ENCODE peak calls at places on chromosome 16, in four cellular contexts. L, J, Q and I are unnamed samples.
A peak's percentile ranks its signal among the peaks of the same experiment; 100 is the strongest.

GRCh38 chr16:8675183-8676159 is 1.1 kb downstream of the ABAT start:
- DNase-seq in L (peak; percentile 53), J (no peak), Q (no peak), I (no peak)

GRCh38 chr16:48157302-48157701 is 1.5 kb upstream of the ABCC12 start:
- DNase-seq in L (no peak), J (no peak), Q (no peak), I (no peak)

GRCh38 chr16:80899804-80900592 is 95.6 kb upstream of the CDYL2 start:
- DNase-seq in L (peak; percentile 96), J (peak; percentile 39), Q (peak; percentile 83), I (no peak)

GRCh38 chr16:8958344-8958808 is 5.3 kb downstream of the USP7 start:
- DNase-seq in L (peak; percentile 32), J (peak; percentile 52), Q (no peak), I (no peak)

GRCh38 chr16:81445143-81445922 is 725 bp downstream of the CMIP start:
- DNase-seq in L (peak; percentile 62), J (peak; percentile 50), Q (no peak), I (peak; percentile 66)

GRCh38 chr16:14309906-14310305 is 238.8 kb downstream of the MRTFB start:
- DNase-seq in L (no peak), J (no peak), Q (no peak), I (no peak)

GRCh38 chr16:53090271-53090590 is 35.4 kb downstream of the CHD9 start:
- DNase-seq in L (no peak), J (no peak), Q (no peak), I (no peak)

GRCh38 chr16:56279132-56279531 is 87.8 kb downstream of the GNAO1 start:
- DNase-seq in L (no peak), J (peak; percentile 35), Q (no peak), I (peak; percentile 19)

GRCh38 chr16:56389554-56389953 is 35.8 kb downstream of the AMFR start:
- DNase-seq in L (no peak), J (no peak), Q (no peak), I (no peak)

GRCh38 chr16:70399951-70400350 is 38.9 kb downstream of the ST3GAL2 start:
- DNase-seq in L (no peak), J (no peak), Q (no peak), I (no peak)

GRCh38 chr16:89152831-89153700 is 18.5 kb upstream of the CDH15 start:
- DNase-seq in L (no peak), J (no peak), Q (no peak), I (no peak)

GRCh38 chr16:70694088-70694487 is 8.2 kb upstream of the MTSS2 start:
- DNase-seq in L (no peak), J (peak; percentile 41), Q (no peak), I (peak; percentile 81)

GRCh38 chr16:55282441-55282840 is 41.6 kb upstream of the IRX6 start:
- DNase-seq in L (no peak), J (no peak), Q (no peak), I (no peak)

GRCh38 chr16:64627288-64627687 is 494.6 kb downstream of the CDH11 start:
- DNase-seq in L (no peak), J (no peak), Q (no peak), I (no peak)

GRCh38 chr16:64615647-64616280 is 506.1 kb downstream of the CDH11 start:
- DNase-seq in L (peak; percentile 26), J (no peak), Q (peak; percentile 26), I (no peak)

GRCh38 chr16:64626771-64627170 is 495.1 kb downstream of the CDH11 start:
- DNase-seq in L (no peak), J (no peak), Q (no peak), I (no peak)

DNA sequence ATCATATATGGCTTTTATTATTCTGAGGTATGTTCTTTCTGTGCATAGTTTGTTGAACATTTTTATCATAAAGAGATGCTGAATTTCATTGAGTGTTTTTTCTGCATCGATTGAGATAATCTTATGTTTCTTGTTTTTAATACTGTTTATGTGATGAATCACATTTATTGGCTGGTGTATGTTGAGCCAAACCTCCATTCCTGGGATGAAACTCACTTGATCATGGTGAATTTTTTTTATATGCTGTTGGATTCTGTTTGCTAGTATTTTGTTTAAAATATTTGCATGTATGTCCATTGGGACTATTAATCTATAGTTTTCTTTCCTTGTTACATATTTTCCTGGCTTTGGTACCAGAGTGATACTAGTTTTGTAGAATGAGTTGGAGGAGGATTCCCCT is 500.2 kb downstream of the CDH11 start:
- DNase-seq in L (no peak), J (no peak), Q (no peak), I (no peak)
- H3K9me3 ChIP-seq in L (no peaks in the 10 kb centered on the region), J (no peaks in the 10 kb centered on the region), Q (no peaks in the 10 kb centered on the region), I (no peaks in the 10 kb centered on the region)

GRCh38 chr16:57797526-57798266 is 4.6 kb downstream of the KIFC3 start:
- DNase-seq in L (peak; percentile 91), J (no peak), Q (no peak), I (peak; percentile 96)

GRCh38 chr16:57794849-57795430 is 7.4 kb downstream of the KIFC3 start:
- DNase-seq in L (no peak), J (no peak), Q (no peak), I (no peak)

GRCh38 chr16:57798267-57798810 is 4.0 kb downstream of the KIFC3 start:
- DNase-seq in L (no peak), J (no peak), Q (no peak), I (no peak)

GRCh38 chr16:57797216-57797525 is 5.1 kb downstream of the KIFC3 start:
- DNase-seq in L (no peak), J (no peak), Q (no peak), I (no peak)

DNA sequence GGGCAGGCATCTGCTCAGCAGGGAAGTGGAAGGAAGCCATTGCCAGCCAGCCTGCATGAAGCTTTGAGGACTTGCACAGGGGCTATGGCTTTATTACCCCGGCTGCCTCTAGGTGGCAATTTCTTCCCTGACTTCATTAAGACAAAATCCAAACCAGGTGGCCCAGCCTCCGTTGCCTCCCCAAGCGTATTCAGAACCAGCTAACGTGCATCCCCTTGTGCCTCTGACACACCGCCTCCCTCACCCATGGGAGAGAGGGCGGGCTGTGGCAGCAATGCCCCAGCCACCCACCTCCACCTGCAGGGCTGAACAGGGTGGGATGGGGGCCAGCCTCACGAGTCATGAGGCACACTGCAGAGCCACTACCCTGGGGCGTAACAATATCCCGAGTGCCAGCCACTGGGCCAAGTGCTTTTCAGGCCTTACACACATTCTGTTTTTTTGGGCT is 6.8 kb downstream of the KIFC3 start:
- DNase-seq in L (peak; percentile 82), J (peak; percentile 38), Q (no peak), I (peak; percentile 82)
- TF ChIP-seq CTCF in L (peak; percentile 67), J (peak; percentile 23), Q (peak; percentile 23), I (peak; percentile 75)

DNA sequence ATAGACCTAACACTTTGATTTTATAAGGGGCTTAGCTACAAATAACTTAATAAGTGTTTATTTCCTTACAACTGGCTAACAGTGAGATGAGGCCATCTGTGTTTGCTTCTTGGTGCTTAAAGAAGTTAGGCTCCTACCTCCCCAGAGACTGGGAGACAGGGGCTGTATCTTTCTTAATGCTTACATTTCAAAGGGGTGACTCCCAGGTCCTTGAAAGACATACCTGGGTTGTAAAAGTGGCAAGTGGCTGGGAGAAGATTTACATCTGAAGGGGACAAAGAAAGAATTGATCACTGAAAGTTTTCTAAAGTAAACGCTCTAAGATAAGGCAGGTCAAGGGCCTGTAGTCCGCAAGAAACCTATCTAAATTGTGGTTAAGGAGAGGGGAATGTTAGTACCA is 196.8 kb downstream of the CNTNAP4 start:
- DNase-seq in L (no peak), J (no peak), Q (no peak), I (peak; percentile 33)
- H3K27me3 ChIP-seq in L (no peaks in the 10 kb centered on the region), J (no peaks in the 10 kb centered on the region), Q (no peaks in the 10 kb centered on the region), I (no peaks in the 10 kb centered on the region)

GRCh38 chr16:19235886-19236285 is 49.6 kb upstream of the CLEC19A start:
- DNase-seq in L (no peak), J (no peak), Q (no peak), I (no peak)
- H3K9me3 ChIP-seq in L (no peaks in the 10 kb centered on the region), J (peaks cover 3% of the 10 kb centered on the region), Q (peaks cover 6% of the 10 kb centered on the region), I (peaks cover 3% of the 10 kb centered on the region)

GRCh38 chr16:1491327-1491726 is 1.8 kb upstream of the TELO2 start:
- DNase-seq in L (no peak), J (no peak), Q (no peak), I (no peak)
- TF ChIP-seq CTCF in L (no peak), J (no peak), Q (no peak), I (no peak)

GRCh38 chr16:12899529-12900168 is 1.7 kb upstream of the SHISA9 start:
- DNase-seq in L (no peak), J (no peak), Q (no peak), I (no peak)

GRCh38 chr16:12896562-12896961 is 4.8 kb upstream of the SHISA9 start:
- DNase-seq in L (peak; percentile 21), J (no peak), Q (no peak), I (no peak)

GRCh38 chr16:12901204-12901596 is 198 bp upstream of the SHISA9 start:
- DNase-seq in L (no peak), J (no peak), Q (no peak), I (no peak)

GRCh38 chr16:12900599-12901203 is 697 bp upstream of the SHISA9 start:
- DNase-seq in L (no peak), J (no peak), Q (no peak), I (no peak)

DNA sequence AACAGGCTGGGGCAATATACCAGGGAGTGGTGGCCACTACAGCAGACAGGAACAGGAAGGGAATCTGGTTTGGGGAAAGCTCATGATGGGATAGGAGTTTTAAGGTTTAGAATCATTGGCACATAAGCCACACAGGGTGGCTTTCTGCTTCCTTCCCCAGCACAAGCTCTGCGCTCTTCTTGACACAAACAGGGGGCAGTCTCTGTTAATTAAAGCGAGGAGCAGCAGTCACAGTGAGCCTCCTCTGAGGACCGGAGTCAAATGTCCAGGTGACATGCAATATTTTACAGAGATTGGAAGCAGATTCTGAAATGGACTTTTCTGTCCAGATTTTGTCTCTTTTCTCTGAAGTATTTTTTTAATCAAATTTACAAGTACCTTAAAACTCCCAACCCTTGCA is 2.8 kb upstream of the SHISA9 start:
- DNase-seq in L (no peak), J (no peak), Q (no peak), I (no peak)
- H3K27me3 ChIP-seq in L (peaks cover 5% of the 10 kb centered on the region), J (peaks cover 60% of the 10 kb centered on the region), Q (peaks cover 24% of the 10 kb centered on the region), I (no peaks in the 10 kb centered on the region)

DNA sequence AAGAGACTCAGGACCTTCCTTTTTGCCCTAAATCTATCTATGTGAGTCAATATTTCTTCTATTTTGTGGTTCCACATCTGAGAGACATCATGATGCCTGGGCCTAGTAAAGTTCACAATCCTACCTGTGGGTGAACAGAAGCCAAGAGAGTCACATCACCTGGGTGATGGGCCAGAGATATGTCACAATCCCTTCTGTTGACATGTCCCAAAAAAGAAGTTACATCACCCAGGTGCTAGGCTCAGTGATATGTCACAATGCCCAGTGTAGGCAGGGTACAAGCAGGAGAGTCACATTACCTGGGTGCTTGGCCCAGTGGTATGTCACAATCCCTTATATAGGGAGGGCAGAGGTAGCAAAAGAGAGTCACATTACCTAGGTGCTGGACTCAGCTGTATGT is 2101.9 kb downstream of the TP53TG3F start:
- DNase-seq in L (no peak), J (no peak), Q (no peak), I (no peak)
- H3K9me3 ChIP-seq in L (no peaks in the 10 kb centered on the region), J (no peaks in the 10 kb centered on the region), Q (no peaks in the 10 kb centered on the region), I (no peaks in the 10 kb centered on the region)

GRCh38 chr16:49531425-49531824 is 157.8 kb downstream of the C16orf78 start:
- DNase-seq in L (no peak), J (no peak), Q (no peak), I (no peak)
- TF ChIP-seq CTCF in L (no peak), J (no peak), Q (no peak), I (no peak)